ENCODE peak calls at places on chromosomes 1 and 21, in five cellular contexts. J is effector memory CD4-positive, alpha-beta T cell; P is lung; R is cardiac muscle cell; V is brain microvascular endothelial cell. I is an unnamed sample.

GRCh38 chr1:98048234-98048633 is 127.4 kb upstream of the DPYD start:
- DNase-seq in J (no peak), P (peak; percentile 84), R (peak; percentile 93), V (peak; percentile 87), I (peak; percentile 71)

GRCh38 chr1:117068580-117068979 is 8.5 kb downstream of the TTF2 start:
- DNase-seq in J (no peak), P (no peak), R (no peak), V (no peak), I (no peak)

GRCh38 chr1:77371396-77371795 is 89.6 kb downstream of the AK5 start:
- DNase-seq in J (no peak), P (no peak), R (no peak), V (no peak), I (no peak)

GRCh38 chr1:87333692-87334347 is 5.1 kb downstream of the LMO4 start:
- DNase-seq in J (no peak), P (no peak), R (no peak), V (no peak), I (no peak)

GRCh38 chr21:44416193-44416592 is 39.1 kb upstream of the LRRC3 start:
- DNase-seq in J (no peak), P (no peak), R (no peak), V (no peak), I (no peak)

GRCh38 chr1:205536759-205537361 is 32.4 kb downstream of the CDK18 start:
- DNase-seq in J (no peak), P (no peak), R (no peak), V (no peak), I (peak; percentile 76)

GRCh38 chr1:180787628-180788307 is 124.9 kb upstream of the KIAA1614 start:
- DNase-seq in J (no peak), P (no peak), R (no peak), V (no peak), I (no peak)

GRCh38 chr1:51926171-51926812 is 47.8 kb upstream of the NRDC start:
- DNase-seq in J (no peak), P (no peak), R (peak; percentile 61), V (peak; percentile 58), I (no peak)

GRCh38 chr1:25099343-25099951 is 132.9 kb downstream of the SYF2 start:
- DNase-seq in J (no peak), P (no peak), R (no peak), V (no peak), I (peak; percentile 23)

GRCh38 chr1:28449904-28450303 is 55.9 kb upstream of the RCC1 start:
- DNase-seq in J (no peak), P (no peak), R (peak; percentile 61), V (no peak), I (no peak)

GRCh38 chr1:233364695-233365539 is 37.4 kb downstream of the MAP3K21 start:
- DNase-seq in J (no peak), P (no peak), R (peak; percentile 48), V (no peak), I (no peak)

GRCh38 chr1:102732927-102733326 is 375.4 kb downstream of the COL11A1 start:
- DNase-seq in J (no peak), P (no peak), R (peak; percentile 3), V (no peak), I (no peak)

GRCh38 chr1:211628446-211628845 is 47.0 kb downstream of the NEK2 start:
- DNase-seq in J (no peak), P (no peak), R (no peak), V (no peak), I (no peak)

GRCh38 chr21:16180613-16181012 is 450.8 kb downstream of the USP25 start:
- DNase-seq in J (no peak), P (no peak), R (no peak), V (no peak), I (no peak)

GRCh38 chr1:192153276-192153675 is 5.0 kb upstream of the RGS18 start:
- DNase-seq in J (no peak), P (no peak), R (peak; percentile 36), V (peak; percentile 7), I (no peak)

GRCh38 chr1:56910441-56910985 is 55.3 kb downstream of the C8B start:
- DNase-seq in J (no peak), P (no peak), R (peak; percentile 13), V (no peak), I (no peak)

GRCh38 chr1:117635805-117636204 is 30.0 kb downstream of the TENT5C start:
- DNase-seq in J (no peak), P (no peak), R (no peak), V (no peak), I (no peak)

GRCh38 chr1:19452221-19452663 is 33.1 kb downstream of the CAPZB start:
- DNase-seq in J (no peak), P (peak; percentile 65), R (peak; percentile 81), V (no peak), I (no peak)

GRCh38 chr21:37763298-37763697 is 153.0 kb downstream of the KCNJ6 start:
- DNase-seq in J (no peak), P (no peak), R (no peak), V (no peak), I (no peak)

GRCh38 chr1:230307213-230307612 is 118.9 kb downstream of the PGBD5 start:
- DNase-seq in J (no peak), P (no peak), R (peak; percentile 46), V (no peak), I (no peak)

GRCh38 chr1:86846166-86846647 is 67.7 kb downstream of the SELENOF start:
- DNase-seq in J (no peak), P (no peak), R (peak; percentile 90), V (peak; percentile 65), I (no peak)

GRCh38 chr21:32717851-32718316 is 9.9 kb downstream of the SYNJ1 start:
- DNase-seq in J (no peak), P (no peak), R (peak; percentile 8), V (no peak), I (no peak)

GRCh38 chr1:65149391-65149729 is 1.4 kb downstream of the AK4 start:
- DNase-seq in J (no peak), P (no peak), R (no peak), V (no peak), I (no peak)

GRCh38 chr1:43831866-43832654 is 101.5 kb upstream of the ARTN start:
- DNase-seq in J (no peak), P (no peak), R (no peak), V (no peak), I (no peak)

GRCh38 chr1:9891207-9891606 is 18.9 kb downstream of the CTNNBIP1 start:
- DNase-seq in J (no peak), P (no peak), R (no peak), V (no peak), I (no peak)

GRCh38 chr1:43143441-43143888 is 28.6 kb downstream of the EBNA1BP2 start:
- DNase-seq in J (no peak), P (no peak), R (peak; percentile 7), V (no peak), I (no peak)

GRCh38 chr1:94296018-94296417 is 58.6 kb upstream of the ARHGAP29 start:
- DNase-seq in J (no peak), P (no peak), R (peak; percentile 80), V (peak; percentile 88), I (no peak)

GRCh38 chr1:151399890-151400235 is 490 bp downstream of the PSMB4 start:
- DNase-seq in J (no peak), P (no peak), R (peak; percentile 34), V (peak; percentile 15), I (no peak)

GRCh38 chr21:46091631-46092025 is 6.3 kb upstream of the COL6A2 start:
- DNase-seq in J (no peak), P (no peak), R (no peak), V (no peak), I (no peak)

GRCh38 chr1:109716570-109717090 is 4.6 kb downstream of the GSTM5 start:
- DNase-seq in J (no peak), P (peak; percentile 28), R (no peak), V (no peak), I (no peak)

GRCh38 chr1:109712321-109712864 is 342 bp downstream of the GSTM5 start:
- DNase-seq in J (no peak), P (peak; percentile 11), R (no peak), V (no peak), I (no peak)

GRCh38 chr1:109716121-109716520 is 4.1 kb downstream of the GSTM5 start:
- DNase-seq in J (no peak), P (peak; percentile 20), R (no peak), V (no peak), I (no peak)

GRCh38 chr1:109714661-109715372 is 2.8 kb downstream of the GSTM5 start:
- DNase-seq in J (no peak), P (no peak), R (no peak), V (no peak), I (no peak)

GRCh38 chr1:109713636-109714035 is 1.6 kb downstream of the GSTM5 start:
- DNase-seq in J (no peak), P (no peak), R (no peak), V (no peak), I (no peak)
- H3K27ac ChIP-seq in J (no peak overlapping the region), P (no peak overlapping the region), R (no peak overlapping the region), V (no peak overlapping the region), I (no peak overlapping the region)

GRCh38 chr1:224333309-224333926 is 3.4 kb upstream of the NVL start:
- DNase-seq in J (no peak), P (no peak), R (peak; percentile 73), V (no peak), I (no peak)
- H3K27ac ChIP-seq in J (no peak overlapping the region), P (no peak overlapping the region), R (no peak overlapping the region), V (no peak overlapping the region), I (no peak overlapping the region)

DNA sequence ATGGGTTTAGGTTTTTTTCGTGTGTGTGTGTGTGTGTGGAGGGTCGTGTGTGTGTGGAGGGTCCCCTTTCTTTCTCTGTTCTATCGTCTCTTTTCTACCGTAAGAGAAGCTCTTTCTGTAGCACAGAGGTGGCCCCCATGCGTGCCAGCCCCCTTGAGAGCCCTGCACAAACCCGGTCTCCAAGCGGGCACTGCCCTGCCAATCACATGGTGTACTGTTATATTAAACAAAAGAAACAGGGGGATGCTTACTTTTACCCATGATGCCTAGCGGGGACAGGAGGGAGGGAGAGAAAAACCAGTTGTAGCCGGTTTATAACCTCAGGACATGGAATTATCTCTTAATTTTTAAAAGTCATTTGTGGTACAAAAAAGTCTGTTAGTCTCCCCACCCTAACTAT is 41.0 kb downstream of the GATAD2B start:
- DNase-seq in J (no peak), P (no peak), R (peak; percentile 58), V (peak; percentile 34), I (no peak)
- H3K27ac ChIP-seq in J (no peak overlapping the region), P (no peak overlapping the region), R (peak overlapping the region; percentile 27), V (peak overlapping the region; percentile 54), I (peak overlapping the region; percentile 19)

GRCh38 chr1:228272331-228272791 is 64.5 kb downstream of the OBSCN start:
- DNase-seq in J (no peak), P (no peak), R (no peak), V (no peak), I (no peak)
- H3K27ac ChIP-seq in J (no peak overlapping the region), P (no peak overlapping the region), R (no peak overlapping the region), V (no peak overlapping the region), I (no peak overlapping the region)

GRCh38 chr1:198232407-198232806 is 75.6 kb downstream of the NEK7 start:
- DNase-seq in J (no peak), P (no peak), R (no peak), V (no peak), I (no peak)
- H3K27ac ChIP-seq in J (no peak overlapping the region), P (no peak overlapping the region), R (no peak overlapping the region), V (no peak overlapping the region), I (no peak overlapping the region)

GRCh38 chr1:206685256-206685748 is 597 bp downstream of the MAPKAPK2 start:
- DNase-seq in J (peak; percentile 14), P (peak; percentile 38), R (no peak), V (peak; percentile 36), I (no peak)
- H3K27ac ChIP-seq in J (peak overlapping the region; percentile 85), P (peak overlapping the region; percentile 99), R (peak overlapping the region; percentile 98), V (peak overlapping the region; percentile 82), I (peak overlapping the region; percentile 97)